ENCODE peak calls at places on chromosomes 7 and 10, in five cellular contexts. O is IMR-90, U is body of pancreas, E is K562, V is right lobe of liver. S is an unnamed sample. For H3K9me3, the result is how much of the 10 kb centered on the place peaks cover.

GRCh38 chr7:38463277-38464224 is 167.6 kb downstream of the AMPH start:
- DNase-seq in E (no peak), U (peak), V (peak), O (peak), S (peak)

GRCh38 chr10:12906051-12906541 is 95.4 kb downstream of the CCDC3 start:
- DNase-seq in V (no peak), O (no peak), E (no peak), U (peak), S (no peak)

GRCh38 chr10:75043256-75044121 is 68.0 kb upstream of the SAMD8 start:
- DNase-seq in E (peak), V (peak), U (no peak), O (no peak), S (no peak)

GRCh38 chr10:102324061-102324460 is 71.4 kb upstream of the NFKB2 start:
- DNase-seq in U (no peak), V (no peak), O (peak), E (no peak), S (no peak)

GRCh38 chr10:69696073-69696731 is 66.2 kb downstream of the FAM241B start:
- DNase-seq in E (peak), V (no peak), U (peak), O (peak), S (peak)

GRCh38 chr7:45869426-45869825 is 3.5 kb downstream of the CCDC201 start:
- DNase-seq in V (no peak), U (no peak), O (peak), E (no peak), S (no peak)

GRCh38 chr7:24869572-24869971 is 110.4 kb downstream of the OSBPL3 start:
- DNase-seq in V (no peak), U (no peak), O (no peak), E (no peak), S (no peak)

GRCh38 chr7:115805458-115805857 is 225.1 kb downstream of the TFEC start:
- DNase-seq in E (no peak), U (no peak), V (no peak), O (peak), S (no peak)

GRCh38 chr10:122494833-122495232 is 33.5 kb downstream of the HTRA1 start:
- DNase-seq in V (no peak), U (no peak), O (peak), E (no peak), S (peak)

GRCh38 chr7:90173127-90173844 is 19.0 kb downstream of the STEAP1 start:
- DNase-seq in E (no peak), U (no peak), V (no peak), O (peak), S (no peak)

GRCh38 chr10:13234172-13234571 is at the start of gene UCMA:
- DNase-seq in O (no peak), V (no peak), U (no peak), E (no peak), S (no peak)

GRCh38 chr7:128853691-128854298 is 8.9 kb upstream of the ATP6V1F start:
- DNase-seq in E (no peak), U (no peak), V (no peak), O (no peak), S (no peak)

GRCh38 chr7:41885748-41886147 is 182.9 kb upstream of the INHBA start:
- DNase-seq in V (no peak), E (no peak), O (peak), U (no peak), S (no peak)

GRCh38 chr10:108783897-108784296 is 1139.4 kb downstream of the XPNPEP1 start:
- DNase-seq in O (peak), U (peak), E (peak), V (peak), S (no peak)

GRCh38 chr10:130141460-130141859 is 5.3 kb downstream of the GLRX3 start:
- DNase-seq in E (peak), O (peak), V (no peak), U (no peak), S (no peak)

GRCh38 chr10:22834471-22834870 is 93.4 kb upstream of the ARMC3 start:
- DNase-seq in O (no peak), V (no peak), U (no peak), E (no peak), S (no peak)

GRCh38 chr10:127884501-127884900 is 8.2 kb downstream of the CLRN3 start:
- DNase-seq in E (no peak), V (no peak), O (no peak), U (no peak), S (no peak)

GRCh38 chr10:26739087-26739631 is 41.7 kb downstream of the PDSS1 start:
- DNase-seq in E (no peak), U (no peak), O (no peak), V (no peak), S (no peak)

GRCh38 chr10:99733366-99733765 is 1.3 kb downstream of the CUTC start:
- DNase-seq in O (peak), E (no peak), V (no peak), U (no peak), S (peak)

GRCh38 chr10:133276435-133277201 is at the start of gene ADAM8:
- DNase-seq in V (peak), E (peak), U (peak), O (no peak), S (peak)

GRCh38 chr10:91632671-91633550 is at the start of gene PPP1R3C:
- DNase-seq in O (peak), E (no peak), U (peak), V (peak), S (peak)

GRCh38 chr7:36673703-36674102 is 50.6 kb downstream of the AOAH start:
- DNase-seq in E (no peak), V (no peak), O (no peak), U (no peak), S (no peak)

GRCh38 chr7:120742370-120742769 is 115.6 kb downstream of the TSPAN12 start:
- DNase-seq in V (no peak), U (no peak), O (no peak), E (no peak), S (no peak)

GRCh38 chr10:124592101-124592500 is 130.5 kb downstream of the LHPP start:
- DNase-seq in O (no peak), V (no peak), E (no peak), U (no peak), S (no peak)

GRCh38 chr10:72742077-72742476 is 50.1 kb downstream of the MCU start:
- DNase-seq in O (no peak), E (no peak), V (no peak), U (no peak), S (no peak)

GRCh38 chr7:31873816-31874597 is 187.0 kb downstream of the PPP1R17 start:
- DNase-seq in V (no peak), U (no peak), E (no peak), O (no peak), S (no peak)

GRCh38 chr10:132465193-132465888 is 68.3 kb downstream of the PWWP2B start:
- DNase-seq in U (no peak), V (no peak), O (no peak), E (no peak), S (no peak)

GRCh38 chr10:122780391-122780790 is 65.3 kb downstream of the CUZD1 start:
- DNase-seq in O (no peak), E (no peak), U (no peak), V (no peak), S (no peak)

GRCh38 chr7:96794063-96794462 is 84.4 kb upstream of the SEM1 start:
- DNase-seq in E (no peak), V (no peak), O (no peak), U (no peak), S (no peak)

GRCh38 chr10:103667390-103667789 is 173.9 kb downstream of the NEURL1 start:
- DNase-seq in V (no peak), O (peak), U (peak), E (peak), S (no peak)

GRCh38 chr7:92425311-92425947 is 21.9 kb upstream of the GATAD1 start:
- DNase-seq in E (no peak), U (peak), O (no peak), V (no peak), S (no peak)

GRCh38 chr7:142808802-142809583 is 38.2 kb downstream of the PRSS2 start:
- DNase-seq in V (no peak), U (peak), O (peak), E (peak), S (peak)

GRCh38 chr7:158056761-158057160 is 530.9 kb downstream of the PTPRN2 start:
- DNase-seq in V (peak), O (no peak), E (no peak), U (no peak), S (no peak)
- H3K9me3 ChIP-seq in V (under half), O (half or more), E (under half), U (under half), S (under half)

DNA sequence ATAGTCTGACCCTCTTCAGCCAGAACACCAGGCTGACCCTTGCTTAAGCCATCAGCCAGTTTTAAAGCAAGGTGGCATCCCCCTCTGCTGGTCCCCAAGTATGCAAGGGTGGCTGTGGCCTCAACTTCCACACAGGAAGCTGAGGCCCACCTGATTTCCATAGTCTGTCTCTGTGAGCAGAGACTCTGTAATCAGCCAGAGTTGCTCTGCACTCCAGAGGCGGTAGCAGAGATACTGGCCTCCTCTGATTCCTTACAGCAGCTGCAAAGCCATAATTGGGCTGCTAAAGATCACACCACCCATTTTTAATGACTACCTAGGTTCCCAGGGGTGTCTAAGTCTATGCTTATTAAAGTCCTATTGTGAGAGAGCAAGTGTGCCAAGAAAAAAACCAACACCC is 1.8 kb downstream of the PDAP1 start:
- DNase-seq in O (no peak), E (peak), U (no peak), V (no peak), S (no peak)
- TF ChIP-seq POLR2A in O (no peak), E (no peak), U (no peak), V (no peak), S (no peak)

DNA sequence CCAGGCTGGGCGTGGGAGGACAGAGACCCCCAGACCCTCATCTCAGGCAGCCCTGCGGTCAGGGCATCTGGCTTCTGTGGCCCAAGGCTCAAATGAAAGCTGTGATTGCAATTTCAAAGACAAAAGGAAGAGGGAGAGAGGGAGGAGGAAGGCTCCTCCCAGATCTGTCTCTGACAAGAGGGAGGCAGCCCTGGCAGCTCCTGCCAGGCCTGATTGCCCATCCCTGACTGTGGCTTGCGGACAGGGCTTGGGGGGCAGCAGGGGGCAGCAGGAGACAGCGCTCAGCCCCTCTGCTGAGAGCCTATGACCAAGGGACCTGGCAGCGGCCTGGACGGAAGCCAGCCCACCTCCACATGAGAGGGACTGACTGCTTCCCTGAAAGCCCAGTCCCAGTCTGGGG is 91.8 kb downstream of the PTPRN2 start:
- DNase-seq in V (no peak), O (no peak), U (peak), E (no peak), S (no peak)
- H3K4me3 ChIP-seq in V (no peak), O (no peak), U (no peak), E (no peak), S (no peak)

GRCh38 chr10:3750884-3751283 is 34.1 kb downstream of the KLF6 start:
- DNase-seq in V (no peak), U (no peak), O (no peak), E (no peak), S (no peak)
- H3K9me3 ChIP-seq in V (under half), U (under half), O (under half), E (under half), S (under half)